ENCODE peak calls at places on chromosomes 11 and 22, in five cellular contexts. S, Q, E, I and H are unnamed samples.

GRCh38 chr11:12289667-12290476 is 87.5 kb upstream of the PARVA start:
- DNase-seq in I (no peak), E (no peak), Q (no peak), S (no peak), H (no peak)

GRCh38 chr22:19172213-19173046 is 6.1 kb downstream of the SLC25A1 start:
- DNase-seq in Q (no peak), E (no peak), S (no peak), I (no peak), H (no peak)

GRCh38 chr22:41487037-41487963 is 18.4 kb downstream of the ACO2 start:
- DNase-seq in Q (no peak), S (no peak), E (no peak), I (no peak), H (no peak)

GRCh38 chr22:39471421-39472141 is 14.8 kb downstream of the MGAT3 start:
- DNase-seq in Q (no peak), I (no peak), E (no peak), S (no peak), H (no peak)

GRCh38 chr22:50102946-50103345 is 13.1 kb downstream of the MOV10L1 start:
- DNase-seq in S (peak; percentile 55), I (no peak), E (peak; percentile 12), Q (no peak), H (no peak)

GRCh38 chr22:36921309-36922096 is 8.1 kb downstream of the CSF2RB start:
- DNase-seq in S (no peak), E (no peak), Q (no peak), I (no peak), H (no peak)

GRCh38 chr11:44765026-44765595 is 38.3 kb downstream of the TSPAN18 start:
- DNase-seq in S (no peak), Q (no peak), I (no peak), E (no peak), H (no peak)

GRCh38 chr22:46897246-46897623 is 134.8 kb downstream of the TBC1D22A start:
- DNase-seq in Q (no peak), E (peak; percentile 31), S (no peak), I (no peak), H (no peak)

GRCh38 chr11:61967924-61968757 is 707 bp upstream of the FTH1 start:
- DNase-seq in E (peak; percentile 56), S (peak; percentile 56), I (peak; percentile 82), Q (peak; percentile 16), H (no peak)

GRCh38 chr11:36631704-36632287 is 33.8 kb upstream of the RAG2 start:
- DNase-seq in E (no peak), S (no peak), Q (no peak), I (no peak), H (no peak)